ENCODE peak calls at places on chromosomes 6 and 20, in eight cellular contexts. One of them, this sample, is unnamed.

GRCh38 chr6:36126553-36127458 is 3.5 kb upstream of the MAPK13 start:
- DNase-seq in choroid plexus epithelial cell: peak; percentile 52
- DNase-seq in IMR-90: peak; percentile 69
- DNase-seq in fibroblast of lung: peak; percentile 43
- DNase-seq in ascending aorta: no peak
- DNase-seq in lower lobe of right lung: no peak
- DNase-seq in kidney epithelial cell: no peak
- DNase-seq in cardiac muscle cell: no peak
- DNase-seq in this sample: peak; percentile 54

GRCh38 chr20:48620112-48620485 is 207.7 kb downstream of the PREX1 start:
- DNase-seq in IMR-90: no peak
- DNase-seq in cardiac muscle cell: no peak
- DNase-seq in fibroblast of lung: no peak
- DNase-seq in kidney epithelial cell: no peak
- DNase-seq in choroid plexus epithelial cell: no peak
- DNase-seq in lower lobe of right lung: no peak
- DNase-seq in ascending aorta: no peak
- DNase-seq in this sample: no peak

GRCh38 chr6:121858310-121858709 is 422.9 kb downstream of the GJA1 start:
- DNase-seq in cardiac muscle cell: no peak
- DNase-seq in choroid plexus epithelial cell: no peak
- DNase-seq in fibroblast of lung: no peak
- DNase-seq in IMR-90: no peak
- DNase-seq in lower lobe of right lung: no peak
- DNase-seq in ascending aorta: no peak
- DNase-seq in kidney epithelial cell: no peak
- DNase-seq in this sample: no peak

GRCh38 chr20:20237093-20237959 is 130.6 kb upstream of the INSM1 start:
- DNase-seq in lower lobe of right lung: no peak
- DNase-seq in ascending aorta: no peak
- DNase-seq in cardiac muscle cell: peak; percentile 75
- DNase-seq in fibroblast of lung: peak; percentile 2
- DNase-seq in kidney epithelial cell: no peak
- DNase-seq in choroid plexus epithelial cell: peak; percentile 54
- DNase-seq in IMR-90: peak; percentile 14
- DNase-seq in this sample: peak; percentile 47

GRCh38 chr6:24394777-24395437 is 7.8 kb upstream of the MRS2 start:
- DNase-seq in IMR-90: peak; percentile 91
- DNase-seq in choroid plexus epithelial cell: peak; percentile 94
- DNase-seq in kidney epithelial cell: no peak
- DNase-seq in lower lobe of right lung: no peak
- DNase-seq in ascending aorta: no peak
- DNase-seq in cardiac muscle cell: no peak
- DNase-seq in fibroblast of lung: peak; percentile 85
- DNase-seq in this sample: peak; percentile 63

GRCh38 chr20:51469578-51470520 is 72.7 kb downstream of the NFATC2 start:
- DNase-seq in choroid plexus epithelial cell: no peak
- DNase-seq in fibroblast of lung: no peak
- DNase-seq in lower lobe of right lung: no peak
- DNase-seq in IMR-90: no peak
- DNase-seq in kidney epithelial cell: no peak
- DNase-seq in ascending aorta: no peak
- DNase-seq in cardiac muscle cell: peak; percentile 77
- DNase-seq in this sample: no peak

GRCh38 chr6:81638366-81638765 is 114.1 kb downstream of the TENT5A start:
- DNase-seq in cardiac muscle cell: no peak
- DNase-seq in IMR-90: no peak
- DNase-seq in fibroblast of lung: no peak
- DNase-seq in lower lobe of right lung: no peak
- DNase-seq in kidney epithelial cell: no peak
- DNase-seq in choroid plexus epithelial cell: no peak
- DNase-seq in ascending aorta: no peak
- DNase-seq in this sample: no peak

GRCh38 chr6:131368077-131368911 is 204.7 kb upstream of the ARG1 start:
- DNase-seq in kidney epithelial cell: no peak
- DNase-seq in IMR-90: no peak
- DNase-seq in ascending aorta: no peak
- DNase-seq in cardiac muscle cell: no peak
- DNase-seq in choroid plexus epithelial cell: peak; percentile 29
- DNase-seq in fibroblast of lung: peak; percentile 43
- DNase-seq in lower lobe of right lung: peak; percentile 61
- DNase-seq in this sample: peak; percentile 57

GRCh38 chr20:50578778-50579165 is 68.6 kb downstream of the PTPN1 start:
- DNase-seq in cardiac muscle cell: no peak
- DNase-seq in ascending aorta: no peak
- DNase-seq in lower lobe of right lung: peak; percentile 31
- DNase-seq in kidney epithelial cell: no peak
- DNase-seq in fibroblast of lung: no peak
- DNase-seq in choroid plexus epithelial cell: no peak
- DNase-seq in IMR-90: no peak
- DNase-seq in this sample: no peak

GRCh38 chr6:133553652-133554051 is 312.5 kb downstream of the EYA4 start:
- DNase-seq in IMR-90: peak; percentile 79
- DNase-seq in lower lobe of right lung: no peak
- DNase-seq in choroid plexus epithelial cell: peak; percentile 87
- DNase-seq in cardiac muscle cell: peak; percentile 76
- DNase-seq in kidney epithelial cell: no peak
- DNase-seq in fibroblast of lung: peak; percentile 56
- DNase-seq in ascending aorta: no peak
- DNase-seq in this sample: peak; percentile 84

GRCh38 chr20:29873946-29874345 is 1383.5 kb upstream of the DEFB115 start:
- DNase-seq in kidney epithelial cell: no peak
- DNase-seq in choroid plexus epithelial cell: peak; percentile 47
- DNase-seq in cardiac muscle cell: peak; percentile 23
- DNase-seq in IMR-90: peak; percentile 22
- DNase-seq in ascending aorta: no peak
- DNase-seq in lower lobe of right lung: peak; percentile 84
- DNase-seq in fibroblast of lung: peak; percentile 49
- DNase-seq in this sample: peak; percentile 48

GRCh38 chr6:33144373-33144772 is 47.9 kb downstream of the COL11A2 start:
- DNase-seq in IMR-90: no peak
- DNase-seq in choroid plexus epithelial cell: no peak
- DNase-seq in kidney epithelial cell: peak; percentile 52
- DNase-seq in cardiac muscle cell: no peak
- DNase-seq in ascending aorta: no peak
- DNase-seq in fibroblast of lung: peak; percentile 5
- DNase-seq in lower lobe of right lung: no peak
- DNase-seq in this sample: no peak

GRCh38 chr6:72182337-72183246 is 296.2 kb downstream of the RIMS1 start:
- DNase-seq in cardiac muscle cell: peak; percentile 65
- DNase-seq in choroid plexus epithelial cell: peak; percentile 30
- DNase-seq in fibroblast of lung: peak; percentile 60
- DNase-seq in ascending aorta: no peak
- DNase-seq in lower lobe of right lung: peak; percentile 70
- DNase-seq in IMR-90: peak; percentile 24
- DNase-seq in kidney epithelial cell: peak; percentile 4
- DNase-seq in this sample: peak; percentile 15

GRCh38 chr6:6758915-6759654 is 170.6 kb downstream of the LY86 start:
- DNase-seq in cardiac muscle cell: peak; percentile 75
- DNase-seq in choroid plexus epithelial cell: peak; percentile 80
- DNase-seq in kidney epithelial cell: peak; percentile 26
- DNase-seq in IMR-90: peak; percentile 61
- DNase-seq in lower lobe of right lung: no peak
- DNase-seq in ascending aorta: no peak
- DNase-seq in fibroblast of lung: peak; percentile 63
- DNase-seq in this sample: peak; percentile 82

GRCh38 chr6:130600880-130601341 is 226.3 kb upstream of the SMLR1 start:
- DNase-seq in ascending aorta: no peak
- DNase-seq in lower lobe of right lung: no peak
- DNase-seq in choroid plexus epithelial cell: peak; percentile 67
- DNase-seq in fibroblast of lung: peak; percentile 98
- DNase-seq in cardiac muscle cell: no peak
- DNase-seq in kidney epithelial cell: peak; percentile 43
- DNase-seq in IMR-90: peak; percentile 85
- DNase-seq in this sample: peak; percentile 49

GRCh38 chr20:6588296-6588695 is 179.2 kb upstream of the BMP2 start:
- DNase-seq in choroid plexus epithelial cell: peak; percentile 61
- DNase-seq in cardiac muscle cell: peak; percentile 43
- DNase-seq in lower lobe of right lung: no peak
- DNase-seq in kidney epithelial cell: no peak
- DNase-seq in IMR-90: peak; percentile 47
- DNase-seq in ascending aorta: no peak
- DNase-seq in fibroblast of lung: peak; percentile 62
- DNase-seq in this sample: peak; percentile 41

GRCh38 chr6:24981385-24981758 is 45.6 kb upstream of the RIPOR2 start:
- DNase-seq in kidney epithelial cell: no peak
- DNase-seq in lower lobe of right lung: no peak
- DNase-seq in IMR-90: peak; percentile 49
- DNase-seq in ascending aorta: no peak
- DNase-seq in fibroblast of lung: peak; percentile 83
- DNase-seq in choroid plexus epithelial cell: peak; percentile 50
- DNase-seq in cardiac muscle cell: peak; percentile 20
- DNase-seq in this sample: peak; percentile 40

GRCh38 chr6:130933712-130934200 is 106.5 kb downstream of the SMLR1 start:
- DNase-seq in cardiac muscle cell: peak; percentile 7
- DNase-seq in choroid plexus epithelial cell: peak; percentile 70
- DNase-seq in IMR-90: peak; percentile 51
- DNase-seq in ascending aorta: no peak
- DNase-seq in kidney epithelial cell: no peak
- DNase-seq in lower lobe of right lung: no peak
- DNase-seq in fibroblast of lung: peak; percentile 71
- DNase-seq in this sample: peak; percentile 50

GRCh38 chr6:67558985-67559384 is 1076.1 kb upstream of the ADGRB3 start:
- DNase-seq in lower lobe of right lung: no peak
- DNase-seq in cardiac muscle cell: no peak
- DNase-seq in ascending aorta: no peak
- DNase-seq in kidney epithelial cell: no peak
- DNase-seq in IMR-90: no peak
- DNase-seq in choroid plexus epithelial cell: peak; percentile 16
- DNase-seq in fibroblast of lung: peak; percentile 71
- DNase-seq in this sample: peak; percentile 46

GRCh38 chr6:149860513-149860833 is 3.7 kb downstream of the LRP11 start:
- DNase-seq in ascending aorta: no peak
- DNase-seq in kidney epithelial cell: no peak
- DNase-seq in lower lobe of right lung: no peak
- DNase-seq in fibroblast of lung: no peak
- DNase-seq in cardiac muscle cell: no peak
- DNase-seq in choroid plexus epithelial cell: no peak
- DNase-seq in IMR-90: no peak
- DNase-seq in this sample: no peak

DNA sequence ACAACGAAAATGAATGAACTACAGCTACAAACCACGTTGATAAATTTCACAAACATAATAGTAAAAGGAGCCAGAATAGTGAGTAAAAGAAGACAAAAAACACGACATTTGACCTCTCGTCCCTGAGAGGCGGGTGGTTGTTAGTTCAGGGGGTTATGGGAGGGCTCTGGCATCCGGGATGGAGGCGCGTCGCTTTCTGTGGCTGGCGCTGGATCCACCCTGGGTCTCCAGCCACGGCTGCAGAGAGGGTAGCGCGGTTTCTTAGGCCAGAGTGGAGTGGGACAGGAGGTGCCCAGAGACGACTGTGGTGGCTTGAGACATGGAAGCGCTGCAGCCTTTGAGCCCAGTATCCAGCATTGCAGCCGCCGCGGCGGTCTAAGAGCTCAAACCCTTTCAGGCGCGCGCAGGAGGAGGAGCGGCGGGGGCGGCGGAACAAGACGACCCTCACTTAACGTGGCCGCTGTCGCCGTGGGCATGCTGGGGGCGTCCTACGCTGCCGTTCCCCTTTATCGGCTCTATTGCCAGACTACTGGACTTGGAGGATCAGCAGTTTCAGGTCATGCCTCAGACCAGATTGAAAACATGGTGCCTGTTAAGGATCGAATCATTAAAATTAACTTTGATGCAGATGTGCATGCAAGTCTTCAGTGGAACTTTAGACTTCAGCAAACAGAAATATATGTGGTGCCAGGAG is 3.7 kb upstream of the ZSCAN23 start:
- DNase-seq in choroid plexus epithelial cell: peak; percentile 18
- DNase-seq in kidney epithelial cell: no peak
- DNase-seq in ascending aorta: no peak
- DNase-seq in fibroblast of lung: peak; percentile 12
- DNase-seq in lower lobe of right lung: no peak
- DNase-seq in IMR-90: peak; percentile 6
- DNase-seq in cardiac muscle cell: peak; percentile 46
- DNase-seq in this sample: peak; percentile 3
- H3K4me3 ChIP-seq in choroid plexus epithelial cell: peak overlapping the region; percentile 66
- H3K4me3 ChIP-seq in kidney epithelial cell: peak overlapping the region; percentile 47
- H3K4me3 ChIP-seq in ascending aorta: peak overlapping the region; percentile 52
- H3K4me3 ChIP-seq in fibroblast of lung: peak overlapping the region; percentile 78
- H3K4me3 ChIP-seq in lower lobe of right lung: peak overlapping the region; percentile 7
- H3K4me3 ChIP-seq in IMR-90: peak overlapping the region; percentile 77
- H3K4me3 ChIP-seq in cardiac muscle cell: peak overlapping the region; percentile 36
- H3K4me3 ChIP-seq in this sample: peak overlapping the region; percentile 57

GRCh38 chr6:80145509-80145908 is 39.0 kb downstream of the BCKDHB start:
- DNase-seq in choroid plexus epithelial cell: peak; percentile 20
- DNase-seq in cardiac muscle cell: no peak
- DNase-seq in lower lobe of right lung: no peak
- DNase-seq in IMR-90: no peak
- DNase-seq in kidney epithelial cell: no peak
- DNase-seq in fibroblast of lung: no peak
- DNase-seq in ascending aorta: no peak
- DNase-seq in this sample: no peak
- TF ChIP-seq CTCF in choroid plexus epithelial cell: no peak
- TF ChIP-seq CTCF in cardiac muscle cell: no peak
- TF ChIP-seq CTCF in lower lobe of right lung: no peak
- TF ChIP-seq CTCF in IMR-90: no peak
- TF ChIP-seq CTCF in kidney epithelial cell: no peak
- TF ChIP-seq CTCF in fibroblast of lung: no peak
- TF ChIP-seq CTCF in ascending aorta: no peak
- TF ChIP-seq CTCF in this sample: no peak

DNA sequence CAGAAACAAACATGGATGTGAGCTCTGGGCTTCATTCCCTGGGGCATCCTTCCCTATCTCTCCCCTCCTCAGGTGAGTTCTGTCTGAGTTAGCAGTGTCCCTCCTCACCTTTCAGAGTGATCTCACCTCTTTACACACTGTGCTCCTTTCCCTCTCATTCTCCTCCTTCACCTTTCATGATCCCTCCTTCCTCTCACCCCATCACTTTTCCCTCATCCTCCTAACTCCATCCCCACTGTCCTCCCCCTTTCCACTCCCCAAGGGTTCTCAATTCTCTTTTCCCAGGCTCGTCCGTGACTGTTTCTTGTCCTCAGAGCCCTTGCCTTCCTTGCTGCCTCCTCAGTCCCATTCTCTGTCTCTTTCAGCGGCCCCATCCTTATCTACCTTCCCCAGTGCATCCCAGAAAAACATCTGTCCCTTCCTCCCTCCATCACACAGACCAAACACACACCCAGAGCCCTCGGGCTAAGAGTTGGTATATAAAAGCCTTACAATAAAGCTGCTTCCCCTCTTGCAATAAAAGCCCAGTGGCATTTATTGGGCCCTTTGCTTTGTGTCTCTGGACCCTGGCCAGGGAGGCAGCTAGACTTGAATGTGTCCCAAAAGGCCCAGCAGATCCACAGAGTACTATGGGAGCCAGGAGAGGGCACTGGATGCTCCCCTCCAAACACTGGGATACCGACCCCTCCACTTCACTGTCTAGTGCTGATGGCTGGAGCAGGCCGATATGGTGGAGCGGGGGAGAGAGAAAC is 1.9 kb downstream of the RNF39 start:
- DNase-seq in choroid plexus epithelial cell: no peak
- DNase-seq in lower lobe of right lung: no peak
- DNase-seq in IMR-90: no peak
- DNase-seq in ascending aorta: no peak
- DNase-seq in cardiac muscle cell: no peak
- DNase-seq in fibroblast of lung: no peak
- DNase-seq in kidney epithelial cell: no peak
- DNase-seq in this sample: no peak
- H3K4me3 ChIP-seq in choroid plexus epithelial cell: no peak overlapping the region
- H3K4me3 ChIP-seq in lower lobe of right lung: peak overlapping the region; percentile 60
- H3K4me3 ChIP-seq in IMR-90: no peak overlapping the region
- H3K4me3 ChIP-seq in ascending aorta: peak overlapping the region; percentile 55
- H3K4me3 ChIP-seq in cardiac muscle cell: no peak overlapping the region
- H3K4me3 ChIP-seq in fibroblast of lung: no peak overlapping the region
- H3K4me3 ChIP-seq in kidney epithelial cell: no peak overlapping the region
- H3K4me3 ChIP-seq in this sample: no peak overlapping the region

GRCh38 chr6:29568021-29568420 is 8.5 kb upstream of the UBD start:
- DNase-seq in fibroblast of lung: no peak
- DNase-seq in lower lobe of right lung: no peak
- DNase-seq in IMR-90: no peak
- DNase-seq in kidney epithelial cell: no peak
- DNase-seq in cardiac muscle cell: no peak
- DNase-seq in choroid plexus epithelial cell: no peak
- DNase-seq in ascending aorta: no peak
- DNase-seq in this sample: no peak
- TF ChIP-seq CTCF in fibroblast of lung: no peak
- TF ChIP-seq CTCF in lower lobe of right lung: no peak
- TF ChIP-seq CTCF in IMR-90: no peak
- TF ChIP-seq CTCF in kidney epithelial cell: no peak
- TF ChIP-seq CTCF in cardiac muscle cell: no peak
- TF ChIP-seq CTCF in choroid plexus epithelial cell: no peak
- TF ChIP-seq CTCF in ascending aorta: no peak
- TF ChIP-seq CTCF in this sample: no peak